ENCODE peak calls at places on chromosome 9, in four cellular contexts. V is thyroid gland, N is transverse colon, O is uterus. L is an unnamed sample.

GRCh38 chr9:136629879-136630661 is 32.6 kb upstream of the EGFL7 start:
- DNase-seq in N (peak; percentile 75), O (peak; percentile 54), V (peak; percentile 56), L (peak; percentile 57)

GRCh38 chr9:135561391-135562234 is at the start of gene PAEP:
- DNase-seq in V (no peak), O (no peak), N (no peak), L (no peak)

GRCh38 chr9:106962615-106963363 is 99.8 kb downstream of the ZNF462 start:
- DNase-seq in V (no peak), N (no peak), O (no peak), L (no peak)

GRCh38 chr9:24602687-24603352 is 57.1 kb upstream of the IZUMO3 start:
- DNase-seq in N (no peak), V (no peak), O (no peak), L (no peak)

GRCh38 chr9:107286057-107286456 is 3.0 kb downstream of the RAD23B start:
- DNase-seq in N (no peak), O (no peak), V (no peak), L (no peak)

GRCh38 chr9:3468407-3469205 is 57.2 kb downstream of the RFX3 start:
- DNase-seq in N (no peak), V (no peak), O (no peak), L (no peak)

GRCh38 chr9:122946486-122947003 is 5.7 kb downstream of the RABGAP1 start:
- DNase-seq in N (no peak), O (no peak), V (no peak), L (no peak)

GRCh38 chr9:121955649-121956048 is 137.5 kb downstream of the TTLL11 start:
- DNase-seq in O (no peak), V (no peak), N (no peak), L (no peak)

GRCh38 chr9:33155393-33155792 is 11.7 kb downstream of the B4GALT1 start:
- DNase-seq in O (no peak), N (no peak), V (no peak), L (no peak)

GRCh38 chr9:87395804-87396458 is 101.7 kb upstream of the DAPK1 start:
- DNase-seq in O (no peak), V (no peak), N (no peak), L (no peak)

GRCh38 chr9:136882109-136882946 is 4.0 kb upstream of the TRAF2 start:
- DNase-seq in O (no peak), V (no peak), N (peak; percentile 72), L (no peak)

GRCh38 chr9:4375424-4376195 is 75.7 kb upstream of the GLIS3 start:
- DNase-seq in N (no peak), O (no peak), V (no peak), L (no peak)

GRCh38 chr9:92245005-92245797 is 48.3 kb downstream of the IARS1 start:
- DNase-seq in V (no peak), O (no peak), N (no peak), L (no peak)

DNA sequence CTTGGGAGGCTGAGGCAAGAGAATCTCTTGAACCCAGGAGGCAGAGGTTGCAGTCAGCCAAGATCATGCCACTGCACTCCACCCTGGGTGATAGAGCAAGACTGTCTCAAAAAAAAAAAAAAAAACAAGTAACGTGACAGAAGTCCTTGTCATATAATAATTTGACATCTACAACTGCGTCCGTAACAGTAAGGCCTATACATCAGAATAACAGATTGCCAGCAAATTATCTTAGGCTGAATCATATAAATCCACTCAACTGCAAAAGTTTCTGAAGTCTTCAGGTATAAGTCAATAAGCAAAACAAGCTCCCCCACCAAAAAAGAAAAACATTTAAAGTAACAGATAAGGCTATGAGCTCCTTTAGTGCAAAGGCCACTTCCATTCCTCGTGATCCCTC is 3.3 kb downstream of the MAPKAP1 start:
- DNase-seq in N (no peak), V (no peak), O (no peak), L (no peak)
- TF ChIP-seq POLR2A in N (no peak), V (no peak), O (no peak), L (no peak)

DNA sequence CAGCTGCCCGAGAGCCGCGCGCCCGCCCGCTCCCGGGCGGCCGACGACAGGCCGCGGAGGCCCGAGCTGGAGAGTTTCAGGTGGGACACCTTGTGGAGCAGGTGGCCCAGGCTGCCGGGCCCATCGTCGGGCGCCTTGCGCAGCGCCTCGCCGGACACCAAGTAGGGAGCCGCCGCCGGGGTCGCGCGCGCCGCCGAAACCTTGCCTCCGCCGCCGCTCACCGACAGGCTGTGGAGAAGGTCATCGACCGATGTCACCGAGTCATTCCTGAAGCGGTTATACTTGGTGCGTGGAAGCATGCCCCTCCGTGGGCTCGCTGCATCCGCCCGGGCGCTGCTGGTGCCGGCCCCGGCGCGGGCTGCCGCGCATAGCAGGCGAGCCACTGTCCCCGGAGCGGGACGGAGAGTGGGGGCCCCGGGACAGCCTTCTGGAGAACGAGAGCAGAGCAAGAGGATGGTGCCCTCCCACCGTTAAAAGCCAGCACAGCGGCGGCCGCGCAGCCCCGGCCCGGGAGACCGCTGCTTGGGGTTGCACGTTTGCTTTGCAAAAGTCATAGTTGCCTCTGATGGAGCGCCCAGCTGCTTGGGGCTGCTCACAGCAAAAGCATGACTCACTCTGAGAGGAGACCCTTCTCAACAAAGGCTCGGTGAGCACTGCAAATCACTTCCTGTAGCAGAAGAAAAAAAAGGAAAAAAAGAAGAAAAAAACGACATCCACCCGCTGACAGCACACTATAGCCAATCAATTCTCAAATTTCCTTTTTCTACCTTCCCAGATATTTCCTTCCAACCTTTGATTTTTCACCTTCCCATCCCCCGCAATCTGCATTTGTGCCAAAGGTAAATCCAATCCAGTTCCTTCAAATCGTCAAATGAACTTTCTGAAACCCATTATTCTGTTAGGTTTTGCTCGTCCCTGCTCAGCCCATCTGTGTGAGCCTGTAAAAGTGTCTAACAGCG is at the start of gene SHC3:
- DNase-seq in N (no peak), V (peak; percentile 6), O (no peak), L (no peak)
- H3K4me3 ChIP-seq in N (peak within 1 kb of the TSS; percentile 17), V (peak within 1 kb of the TSS; percentile 36), O (peak within 1 kb of the TSS; percentile 15), L (peak within 1 kb of the TSS; percentile 31)

GRCh38 chr9:133991964-133992779 is at the start of gene VAV2:
- DNase-seq in N (peak; percentile 70), V (peak; percentile 73), O (peak; percentile 61), L (peak; percentile 46)
- TF ChIP-seq POLR2A in N (peak; percentile 37), V (no peak), O (no peak), L (no peak)

DNA sequence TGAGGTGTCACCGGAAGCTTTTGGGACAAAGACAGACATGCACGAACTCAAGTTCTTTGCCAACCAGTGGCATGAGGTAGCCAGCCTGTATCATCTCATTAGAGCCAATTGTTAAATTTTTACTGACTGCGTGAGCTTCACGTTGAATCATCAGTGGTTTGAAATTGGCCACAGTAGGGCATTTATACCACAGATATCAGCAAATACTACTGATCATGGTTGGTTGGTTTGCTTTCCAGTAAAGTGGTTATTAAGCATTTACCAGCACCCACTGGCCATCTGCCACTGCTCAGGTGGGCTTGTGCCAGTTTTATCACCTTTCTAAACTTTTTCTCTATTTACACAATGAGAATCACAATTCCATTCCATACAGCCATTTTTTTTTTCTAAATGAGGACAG is 28.4 kb upstream of the SHC3 start:
- DNase-seq in N (no peak), O (no peak), V (peak; percentile 67), L (no peak)
- H3K4me3 ChIP-seq in N (no peak overlapping the region), O (no peak overlapping the region), V (no peak overlapping the region), L (no peak overlapping the region)

GRCh38 chr9:109779711-109780452 is at the start of gene PALM2AKAP2:
- DNase-seq in V (peak; percentile 80), N (peak; percentile 41), O (peak; percentile 63), L (peak; percentile 45)

GRCh38 chr9:109781086-109781485 is 1.1 kb downstream of the PALM2AKAP2 start:
- DNase-seq in V (no peak), O (no peak), N (no peak), L (no peak)

GRCh38 chr9:109776391-109776790 is 3.6 kb upstream of the PALM2AKAP2 start:
- DNase-seq in N (no peak), V (no peak), O (no peak), L (no peak)

GRCh38 chr9:109781541-109782197 is 1.7 kb downstream of the PALM2AKAP2 start:
- DNase-seq in N (no peak), O (no peak), V (no peak), L (no peak)

GRCh38 chr9:109780453-109781033 is 545 bp downstream of the PALM2AKAP2 start:
- DNase-seq in N (no peak), O (no peak), V (peak; percentile 45), L (no peak)
- TF ChIP-seq POLR2A in N (no peak), O (no peak), V (no peak), L (no peak)

GRCh38 chr9:98708933-98709911 is at the start of gene GABBR2:
- DNase-seq in O (no peak), N (no peak), V (no peak), L (no peak)
- H3K4me3 ChIP-seq in O (no peak within 1 kb of the TSS), N (no peak within 1 kb of the TSS), V (no peak within 1 kb of the TSS), L (no peak within 1 kb of the TSS)

DNA sequence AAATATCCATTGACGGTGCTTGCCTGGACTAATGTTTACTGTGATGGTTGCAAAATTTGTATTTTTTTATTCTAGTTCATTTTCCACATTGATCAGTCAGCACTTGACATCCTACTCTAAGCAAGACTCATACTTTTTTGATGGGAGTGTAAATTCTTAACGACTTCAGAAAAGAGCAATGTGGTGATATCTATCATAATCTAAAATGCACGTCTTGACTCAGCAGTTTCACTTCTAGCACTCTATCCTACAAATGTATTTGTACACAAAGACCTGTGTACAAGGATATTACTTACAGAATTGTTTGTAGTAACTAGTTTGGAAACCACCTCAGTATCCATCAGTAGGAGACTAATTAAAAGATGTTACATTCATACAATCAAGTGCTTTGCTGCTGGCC is 24.0 kb downstream of the NAA35 start:
- DNase-seq in V (no peak), N (no peak), O (no peak), L (no peak)
- TF ChIP-seq POLR2A in V (no peak), N (no peak), O (no peak), L (no peak)

GRCh38 chr9:132002827-132003704 is 76.6 kb downstream of the MED27 start:
- DNase-seq in O (no peak), N (no peak), V (no peak), L (no peak)
- H3K4me3 ChIP-seq in O (no peak overlapping the region), N (no peak overlapping the region), V (no peak overlapping the region), L (no peak overlapping the region)

L was measured in ovary.